ENCODE peak calls at places on chromosomes 2 and 18, in four cellular contexts. M is IMR-90, H is H1, F is H9. Q is an unnamed sample.

GRCh38 chr2:21006423-21007128 is 37.3 kb downstream of the APOB start:
- DNase-seq in F (no peak), M (no peak), H (no peak), Q (no peak)

GRCh38 chr18:75441921-75442320 is 14.4 kb upstream of the SMIM21 start:
- DNase-seq in H (no peak), F (no peak), M (no peak), Q (no peak)

GRCh38 chr2:121695179-121695451 is 41.6 kb downstream of the NIFK start:
- DNase-seq in F (no peak), M (no peak), H (no peak), Q (no peak)

GRCh38 chr2:144032566-144032965 is 487.4 kb downstream of the ZEB2 start:
- DNase-seq in M (peak), H (no peak), F (no peak), Q (no peak)

GRCh38 chr2:218218409-218219185 is 1.6 kb downstream of the ARPC2 start:
- DNase-seq in M (no peak), F (no peak), H (no peak), Q (no peak)

GRCh38 chr2:100365434-100365833 is 43.1 kb upstream of the LONRF2 start:
- DNase-seq in H (no peak), F (no peak), M (peak), Q (no peak)

GRCh38 chr2:70728128-70728527 is 39.9 kb downstream of the ADD2 start:
- DNase-seq in M (no peak), F (peak), H (peak), Q (peak)

GRCh38 chr18:63112681-63113080 is 206.9 kb downstream of the BCL2 start:
- DNase-seq in H (no peak), M (no peak), F (no peak), Q (no peak)

GRCh38 chr18:6752200-6752873 is 22.8 kb downstream of the ARHGAP28 start:
- DNase-seq in H (no peak), M (peak), F (peak), Q (peak)

GRCh38 chr18:8706981-8707940 is 1.9 kb downstream of the MTCL1 start:
- DNase-seq in M (peak), H (peak), F (peak), Q (peak)

GRCh38 chr2:48131503-48132293 is 225.4 kb upstream of the FBXO11 start:
- DNase-seq in M (peak), F (no peak), H (no peak), Q (no peak)

GRCh38 chr2:64858541-64859031 is 130.6 kb upstream of the SLC1A4 start:
- DNase-seq in M (no peak), H (no peak), F (no peak), Q (no peak)
- H4K8ac ChIP-seq in M (peak), H (no peak), F (no peak), Q (no peak)

GRCh38 chr18:25998461-25998860 is 92.0 kb downstream of the SS18 start:
- DNase-seq in F (no peak), H (no peak), M (no peak), Q (no peak)
- H3K56ac ChIP-seq in F (no peak), H (no peak), M (no peak), Q (no peak)

GRCh38 chr18:43863180-43863579 is 585.9 kb upstream of the SYT4 start:
- DNase-seq in M (no peak), F (no peak), H (no peak), Q (no peak)
- H4K8ac ChIP-seq in M (no peak), F (no peak), H (no peak), Q (no peak)

DNA sequence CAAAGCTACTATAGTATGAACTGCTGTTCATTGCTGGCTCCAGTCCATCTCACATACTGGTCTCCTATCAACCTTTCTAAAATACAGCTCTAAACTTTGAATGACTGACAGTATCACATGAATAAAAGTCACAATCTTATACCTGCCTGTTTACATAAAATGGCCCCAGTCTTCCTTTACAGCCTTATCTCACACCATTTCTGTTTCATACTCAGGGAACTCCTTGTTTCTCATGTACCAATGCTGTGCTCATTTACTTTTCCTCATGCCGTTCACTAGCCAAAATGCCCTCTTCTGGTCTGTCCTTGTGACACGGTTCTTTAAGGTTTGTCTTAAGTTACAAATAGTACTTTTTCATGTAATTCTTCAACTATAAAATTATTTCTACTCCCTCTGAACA is 6.2 kb downstream of the ATP5MC3 start:
- DNase-seq in H (no peak), F (no peak), M (no peak), Q (no peak)
- H3K56ac ChIP-seq in H (no peak), F (no peak), M (no peak), Q (no peak)

GRCh38 chr2:46888421-46888952 is 27.1 kb downstream of the MCFD2 start:
- DNase-seq in F (no peak), M (no peak), H (no peak), Q (no peak)
- H4K8ac ChIP-seq in F (no peak), M (peak), H (no peak), Q (no peak)

DNA sequence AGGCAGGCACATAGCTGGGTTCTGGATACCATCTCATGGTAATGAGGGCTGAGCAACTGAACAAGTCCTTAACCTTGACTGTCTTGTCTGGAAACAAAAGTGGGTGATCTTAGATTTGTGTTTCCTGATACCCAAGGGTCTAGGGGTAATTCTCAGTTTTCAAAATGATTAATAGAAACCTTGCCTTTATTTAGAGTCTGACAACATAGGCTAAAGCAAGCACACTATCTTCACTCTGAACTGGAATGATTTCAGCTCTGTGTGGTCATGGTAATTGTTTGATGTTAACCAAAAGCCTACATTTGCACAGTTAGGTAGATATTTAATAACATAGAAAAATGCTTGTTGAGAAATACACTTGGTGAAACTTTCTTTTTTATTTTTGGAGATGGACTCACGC is 6.8 kb upstream of the LAMA3 start:
- DNase-seq in H (no peak), M (no peak), F (no peak), Q (no peak)
- H3K56ac ChIP-seq in H (no peak), M (no peak), F (no peak), Q (no peak)

GRCh38 chr2:175168564-175168945 is 552 bp upstream of the ATF2 start:
- DNase-seq in M (no peak), F (no peak), H (no peak), Q (no peak)
- H4K8ac ChIP-seq in M (peak), F (no peak), H (peak), Q (no peak)

GRCh38 chr2:168454737-168455691 is 1.1 kb upstream of the CERS6 start:
- DNase-seq in H (no peak), M (no peak), F (no peak), Q (no peak)

GRCh38 chr2:168453404-168453803 is 2.7 kb upstream of the CERS6 start:
- DNase-seq in H (no peak), F (no peak), M (no peak), Q (no peak)

GRCh38 chr2:168450752-168451151 is 5.3 kb upstream of the CERS6 start:
- DNase-seq in M (no peak), F (no peak), H (no peak), Q (no peak)

GRCh38 chr2:168450171-168450570 is 5.9 kb upstream of the CERS6 start:
- DNase-seq in M (no peak), H (no peak), F (no peak), Q (no peak)

GRCh38 chr2:168452781-168453180 is 3.3 kb upstream of the CERS6 start:
- DNase-seq in H (no peak), F (no peak), M (no peak), Q (no peak)
- H3K56ac ChIP-seq in H (no peak), F (no peak), M (no peak), Q (no peak)